ENCODE peak calls at places on chromosome 14, in eight cellular contexts. H, A, N, V, T, D, X and O are unnamed samples. For H3K79me2, the result is how much of the 10 kb centered on the place peaks cover.

GRCh38 chr14:65927871-65928270 is 515.3 kb downstream of the FUT8 start:
- DNase-seq in H (peak), A (peak), N (no peak), V (no peak), T (no peak), D (peak), X (no peak), O (no peak)

GRCh38 chr14:75519826-75520692 is 2.2 kb upstream of the BATF start:
- DNase-seq in H (no peak), A (no peak), N (peak), V (no peak), T (peak), D (no peak), X (no peak), O (no peak)

GRCh38 chr14:99389171-99389826 is 91.4 kb downstream of the SETD3 start:
- DNase-seq in H (peak), A (peak), N (peak), V (peak), T (peak), D (peak), X (peak), O (peak)

GRCh38 chr14:23093993-23094665 is 807 bp downstream of the ACIN1 start:
- DNase-seq in H (no peak), A (no peak), N (peak), V (peak), T (no peak), D (peak), X (no peak), O (peak)

GRCh38 chr14:59425322-59425945 is 39.7 kb downstream of the GPR135 start:
- DNase-seq in H (no peak), A (no peak), N (peak), V (no peak), T (peak), D (peak), X (no peak), O (no peak)

GRCh38 chr14:57485635-57486034 is 8.0 kb downstream of the CCDC198 start:
- DNase-seq in H (no peak), A (no peak), N (no peak), V (no peak), T (no peak), D (no peak), X (no peak), O (peak)

GRCh38 chr14:68328509-68328908 is 464.4 kb downstream of the ZFP36L1 start:
- DNase-seq in H (no peak), A (no peak), N (no peak), V (no peak), T (no peak), D (no peak), X (no peak), O (no peak)

GRCh38 chr14:80344208-80344607 is 132.9 kb upstream of the DIO2 start:
- DNase-seq in H (no peak), A (no peak), N (no peak), V (no peak), T (no peak), D (no peak), X (no peak), O (no peak)

GRCh38 chr14:103688441-103688840 is 26.8 kb downstream of the XRCC3 start:
- DNase-seq in H (no peak), A (no peak), N (peak), V (no peak), T (no peak), D (no peak), X (no peak), O (no peak)

GRCh38 chr14:73833530-73834257 is 17.9 kb upstream of the PTGR2 start:
- DNase-seq in H (peak), A (peak), N (peak), V (no peak), T (no peak), D (peak), X (no peak), O (no peak)

GRCh38 chr14:71497645-71498086 is 434.6 kb upstream of the RGS6 start:
- DNase-seq in H (no peak), A (no peak), N (peak), V (no peak), T (peak), D (no peak), X (no peak), O (peak)

GRCh38 chr14:65206448-65207096 is 104.3 kb upstream of the MAX start:
- DNase-seq in H (no peak), A (no peak), N (peak), V (no peak), T (peak), D (no peak), X (no peak), O (peak)

GRCh38 chr14:57487771-57488170 is 5.9 kb downstream of the CCDC198 start:
- DNase-seq in H (no peak), A (no peak), N (peak), V (no peak), T (peak), D (no peak), X (no peak), O (no peak)

GRCh38 chr14:71139058-71139946 is 232.0 kb downstream of the PCNX1 start:
- DNase-seq in H (peak), A (peak), N (peak), V (peak), T (peak), D (peak), X (peak), O (peak)

GRCh38 chr14:74583689-74584434 is 28.2 kb downstream of the LTBP2 start:
- DNase-seq in H (peak), A (no peak), N (peak), V (no peak), T (peak), D (no peak), X (peak), O (no peak)

DNA sequence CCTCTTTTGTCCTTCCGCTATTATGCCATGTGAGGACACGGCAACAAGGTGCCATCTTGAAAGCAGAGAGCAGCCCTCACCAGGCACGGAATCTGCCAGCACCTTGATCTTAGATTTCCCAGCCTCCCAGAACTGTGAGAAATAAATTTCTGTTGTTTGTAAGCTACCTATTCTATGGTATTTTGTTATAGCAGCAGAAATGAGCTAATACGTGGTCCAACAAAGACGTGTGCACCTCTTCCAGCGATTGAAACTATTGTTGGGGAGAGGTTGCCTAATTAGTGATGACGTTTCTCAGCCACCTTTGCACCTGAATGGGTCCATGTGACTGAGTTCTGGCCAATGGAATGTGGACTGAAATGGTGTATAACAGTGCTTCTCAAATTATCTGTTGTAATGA is 2.3 kb upstream of the SNAPC1 start:
- DNase-seq in H (no peak), A (no peak), N (no peak), V (no peak), T (no peak), D (no peak), X (no peak), O (no peak)
- H2AFZ ChIP-seq in H (no peak), A (no peak), N (no peak), V (no peak), T (no peak), D (no peak), X (no peak), O (no peak)

GRCh38 chr14:101980251-101980650 is 15.9 kb downstream of the DYNC1H1 start:
- DNase-seq in H (no peak), A (no peak), N (no peak), V (no peak), T (peak), D (no peak), X (no peak), O (no peak)
- H3K79me2 ChIP-seq in H (under half), A (under half), N (half or more), V (half or more), T (half or more), D (under half), X (under half), O (under half)

GRCh38 chr14:50270932-50271331 is 39.6 kb upstream of the SOS2 start:
- DNase-seq in H (no peak), A (no peak), N (no peak), V (no peak), T (no peak), D (no peak), X (no peak), O (no peak)
- TF ChIP-seq EZH2phosphoT487 in H (no peak), A (no peak), N (no peak), V (no peak), T (no peak), D (no peak), X (no peak), O (no peak)

GRCh38 chr14:77306406-77307098 is 14.1 kb downstream of the POMT2 start:
- DNase-seq in H (no peak), A (peak), N (peak), V (no peak), T (no peak), D (no peak), X (no peak), O (no peak)
- H2AFZ ChIP-seq in H (no peak), A (no peak), N (no peak), V (no peak), T (no peak), D (no peak), X (no peak), O (no peak)